ENCODE peak calls at places on chromosome 13, in seven cellular contexts. Y is anterior cingulate cortex; A is neural progenitor cell; P is lung; G is stimulated activated CD4-positive, alpha-beta T cell treated with anti-CD3 and anti-CD28 coated beads, Interleukin-4, amount 100 ng/mL, for 48 hours; Q is activated CD4-positive, alpha-beta T cell treated with anti-CD3 and anti-CD28 coated beads for 24 hours; H is fibroblast of lung. V is an unnamed sample.

GRCh38 chr13:73428137-73428536 is 369.3 kb downstream of the KLF5 start:
- DNase-seq in Y (no peak), P (no peak), H (peak), G (no peak), A (no peak), Q (no peak), V (no peak)

GRCh38 chr13:41587490-41587889 is 130.1 kb downstream of the RGCC start:
- DNase-seq in P (no peak), H (no peak), G (no peak), Q (no peak), A (peak), Y (no peak), V (no peak)

GRCh38 chr13:98528663-98529064 is 48.2 kb downstream of the STK24 start:
- DNase-seq in H (peak), P (no peak), A (no peak), Y (no peak), G (no peak), Q (no peak), V (no peak)

GRCh38 chr13:32225494-32225931 is 89.7 kb downstream of the ZAR1L start:
- DNase-seq in A (no peak), P (no peak), G (no peak), Y (no peak), Q (no peak), H (peak), V (peak)

GRCh38 chr13:27661017-27661416 is 39.3 kb downstream of the POLR1D start:
- DNase-seq in Y (no peak), H (no peak), G (no peak), P (no peak), Q (no peak), A (no peak), V (no peak)

GRCh38 chr13:74920361-74920760 is 561.6 kb downstream of the TBC1D4 start:
- DNase-seq in Y (no peak), Q (no peak), P (no peak), H (no peak), A (no peak), G (no peak), V (no peak)

GRCh38 chr13:50678464-50679162 is 164.9 kb downstream of the DLEU7 start:
- DNase-seq in G (no peak), P (no peak), Y (no peak), Q (no peak), A (no peak), H (peak), V (peak)

GRCh38 chr13:98910501-98910951 is 67.3 kb downstream of the DOCK9 start:
- DNase-seq in H (peak), G (no peak), Q (no peak), Y (no peak), A (no peak), P (no peak), V (no peak)

GRCh38 chr13:97528518-97528917 is 94.5 kb downstream of the RAP2A start:
- DNase-seq in Q (no peak), H (no peak), P (no peak), Y (no peak), A (no peak), G (no peak), V (no peak)

GRCh38 chr13:89966524-89966923 is 1381.0 kb upstream of the MIR17HG start:
- DNase-seq in Y (no peak), Q (no peak), H (no peak), A (peak), G (no peak), P (no peak), V (no peak)

GRCh38 chr13:111187879-111188643 is 73.0 kb downstream of the ARHGEF7 start:
- DNase-seq in A (no peak), G (no peak), H (peak), P (no peak), Y (no peak), Q (no peak), V (no peak)

GRCh38 chr13:96417956-96418355 is 328.0 kb downstream of the HS6ST3 start:
- DNase-seq in H (no peak), Q (no peak), A (no peak), Y (no peak), G (no peak), P (no peak), V (no peak)

GRCh38 chr13:80547341-80547740 is 206.4 kb upstream of the SPRY2 start:
- DNase-seq in G (no peak), H (no peak), P (no peak), Y (no peak), A (no peak), Q (no peak), V (no peak)

GRCh38 chr13:29654807-29655547 is 59.5 kb upstream of the SLC7A1 start:
- DNase-seq in G (no peak), Y (no peak), H (no peak), P (no peak), A (no peak), Q (no peak), V (no peak)

GRCh38 chr13:26262156-26262555 is 8.2 kb downstream of the CDK8 start:
- DNase-seq in Y (no peak), H (no peak), G (no peak), A (no peak), P (no peak), Q (no peak), V (no peak)

GRCh38 chr13:110912651-110913051 is 2.2 kb downstream of the ANKRD10 start:
- DNase-seq in A (peak), H (peak), Q (no peak), P (no peak), Y (no peak), G (no peak), V (no peak)

GRCh38 chr13:99033814-99034213 is 56.0 kb upstream of the DOCK9 start:
- DNase-seq in H (peak), Y (no peak), G (no peak), P (no peak), Q (no peak), A (peak), V (no peak)

GRCh38 chr13:113412440-113412839 is 40.8 kb downstream of the ADPRHL1 start:
- DNase-seq in Q (no peak), H (no peak), Y (no peak), P (no peak), G (no peak), A (no peak), V (no peak)

GRCh38 chr13:54787754-54788153 is 1759.1 kb downstream of the OLFM4 start:
- DNase-seq in P (no peak), Q (no peak), H (no peak), G (no peak), Y (no peak), A (no peak), V (no peak)

GRCh38 chr13:52348081-52348480 is 57.9 kb downstream of the THSD1 start:
- DNase-seq in Y (no peak), P (no peak), G (no peak), Q (no peak), H (peak), A (no peak), V (no peak)

GRCh38 chr13:112619730-112620639 is 32.0 kb upstream of the TUBGCP3 start:
- DNase-seq in G (no peak), P (peak), A (peak), H (peak), Q (no peak), Y (no peak), V (peak)

GRCh38 chr13:89113744-89114143 is 1442.6 kb downstream of the SLITRK5 start:
- DNase-seq in Y (no peak), Q (no peak), H (no peak), A (peak), G (no peak), P (no peak), V (no peak)

GRCh38 chr13:80235131-80235530 is 105.8 kb downstream of the SPRY2 start:
- DNase-seq in Y (no peak), P (no peak), H (peak), G (no peak), Q (no peak), A (no peak), V (no peak)

GRCh38 chr13:95862401-95862800 is 185.5 kb downstream of the DNAJC3 start:
- DNase-seq in P (no peak), Q (no peak), H (no peak), A (no peak), Y (no peak), G (no peak), V (no peak)

GRCh38 chr13:41541142-41541938 is 84.0 kb downstream of the RGCC start:
- DNase-seq in A (no peak), H (no peak), Y (no peak), Q (no peak), P (no peak), G (no peak), V (no peak)

GRCh38 chr13:35712907-35713685 is 236.6 kb upstream of the MAB21L1 start:
- DNase-seq in P (no peak), Q (no peak), H (peak), Y (no peak), G (no peak), A (no peak), V (no peak)

GRCh38 chr13:67318398-67318797 is 88.3 kb upstream of the PCDH9 start:
- DNase-seq in Y (no peak), P (no peak), A (no peak), G (no peak), Q (no peak), H (peak), V (no peak)

GRCh38 chr13:42405665-42406390 is 133.9 kb downstream of the AKAP11 start:
- DNase-seq in H (no peak), P (no peak), Y (no peak), Q (peak), A (no peak), G (peak), V (no peak)

GRCh38 chr13:27159806-27160563 is 11.6 kb downstream of the USP12 start:
- DNase-seq in Y (no peak), G (no peak), H (no peak), Q (no peak), P (no peak), A (no peak), V (no peak)

GRCh38 chr13:24087611-24088235 is 72.8 kb upstream of the SPATA13 start:
- DNase-seq in P (no peak), Y (no peak), H (peak), Q (no peak), G (no peak), A (no peak), V (no peak)

GRCh38 chr13:95842898-95843297 is 166.0 kb downstream of the DNAJC3 start:
- DNase-seq in Q (no peak), H (no peak), P (no peak), Y (no peak), A (no peak), G (no peak), V (no peak)

GRCh38 chr13:101289764-101290163 is 126.5 kb downstream of the NALCN start:
- DNase-seq in H (peak), Y (no peak), P (no peak), Q (no peak), G (no peak), A (peak), V (no peak)

GRCh38 chr13:91537376-91537775 is 139.0 kb downstream of the GPC5 start:
- DNase-seq in Y (no peak), G (no peak), A (no peak), H (no peak), Q (no peak), P (no peak), V (no peak)

GRCh38 chr13:37656247-37656940 is 57.8 kb upstream of the POSTN start:
- DNase-seq in Q (no peak), H (peak), P (no peak), A (no peak), Y (no peak), G (no peak), V (no peak)

GRCh38 chr13:23609414-23610186 is 39.4 kb downstream of the TNFRSF19 start:
- DNase-seq in P (peak), A (no peak), Y (no peak), G (no peak), H (peak), Q (no peak), V (no peak)

GRCh38 chr13:20671789-20672188 is 31.7 kb upstream of the IL17D start:
- DNase-seq in Q (no peak), Y (no peak), A (no peak), G (no peak), P (no peak), H (no peak), V (no peak)

GRCh38 chr13:111482126-111482525 is 161.7 kb downstream of the TEX29 start:
- DNase-seq in A (no peak), P (no peak), Y (no peak), G (no peak), Q (no peak), H (no peak), V (no peak)

GRCh38 chr13:23828866-23829265 is 60.3 kb downstream of the MIPEP start:
- DNase-seq in A (no peak), P (no peak), H (peak), Y (no peak), Q (no peak), G (no peak), V (no peak)

V was measured in esophagus muscularis mucosa.